ENCODE peak calls at places on chromosomes 5 and 9, in five cellular contexts. K, O, S, A and D are unnamed samples.

GRCh38 chr5:146079695-146080361 is 25.5 kb downstream of the PLAC8L1 start:
- DNase-seq in S (no peak), K (peak; percentile 1), A (no peak), O (no peak), D (no peak)

GRCh38 chr5:52655163-52655562 is 132.6 kb upstream of the ITGA1 start:
- DNase-seq in O (no peak), K (no peak), A (no peak), S (no peak), D (no peak)

GRCh38 chr5:74143724-74144330 is 496.7 kb downstream of the ENC1 start:
- DNase-seq in O (no peak), S (no peak), A (no peak), K (no peak), D (no peak)

GRCh38 chr5:142303576-142303975 is 21.2 kb downstream of the SPRY4 start:
- DNase-seq in K (no peak), S (no peak), A (no peak), O (no peak), D (no peak)

GRCh38 chr5:145936401-145937131 is at the start of gene SH3RF2:
- DNase-seq in S (peak; percentile 7), O (peak; percentile 85), A (no peak), K (no peak), D (no peak)

GRCh38 chr5:30279237-30279636 is 914.2 kb upstream of the CDH6 start:
- DNase-seq in O (no peak), K (no peak), S (no peak), A (no peak), D (no peak)

GRCh38 chr9:35844628-35845301 is 15.7 kb downstream of the TMEM8B start:
- DNase-seq in S (no peak), K (peak; percentile 70), O (peak; percentile 76), A (peak; percentile 81), D (no peak)

GRCh38 chr9:116223926-116224325 is 70.3 kb downstream of the PAPPA start:
- DNase-seq in O (no peak), K (no peak), S (no peak), A (no peak), D (no peak)

GRCh38 chr5:120479066-120479465 is 15.0 kb downstream of the PRR16 start:
- DNase-seq in A (no peak), S (no peak), K (no peak), O (no peak), D (no peak)

GRCh38 chr5:36690041-36690941 is 83.9 kb downstream of the SLC1A3 start:
- DNase-seq in A (peak; percentile 48), O (peak; percentile 89), K (peak; percentile 45), S (peak; percentile 81), D (peak; percentile 40)

GRCh38 chr9:34891386-34891785 is 66.7 kb upstream of the PHF24 start:
- DNase-seq in A (no peak), K (no peak), O (no peak), S (no peak), D (no peak)

GRCh38 chr5:2007906-2008437 is 125.2 kb upstream of the IRX4 start:
- DNase-seq in O (no peak), K (no peak), S (no peak), A (no peak), D (no peak)

DNA sequence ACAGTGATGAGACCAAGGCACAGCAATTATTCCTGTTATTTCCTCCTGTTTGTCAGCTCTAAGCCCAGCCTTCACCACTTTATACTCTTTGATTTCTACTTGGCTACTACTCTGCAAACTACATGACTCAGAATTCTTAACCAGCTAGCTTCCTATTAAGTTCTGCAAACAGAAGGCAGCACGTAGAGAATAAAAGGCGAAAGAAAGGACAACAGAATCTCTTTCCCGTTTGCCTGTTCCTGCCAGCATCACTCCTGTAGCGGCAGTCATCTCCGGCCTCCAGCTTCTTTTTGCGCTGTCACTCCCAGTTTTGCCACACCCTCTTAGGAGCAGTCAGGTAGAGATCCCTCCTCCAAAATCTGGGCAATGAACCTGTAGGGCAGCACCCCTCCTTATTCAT is 29.9 kb downstream of the DPYSL3 start:
- DNase-seq in S (no peak), O (no peak), A (no peak), K (no peak), D (no peak)
- H3K4me3 ChIP-seq in S (no peak overlapping the region), O (no peak overlapping the region), A (no peak overlapping the region), K (no peak overlapping the region), D (no peak overlapping the region)

GRCh38 chr9:85610074-85610855 is 131.5 kb downstream of the AGTPBP1 start:
- DNase-seq in S (peak; percentile 48), A (peak; percentile 70), O (no peak), K (peak; percentile 61), D (peak; percentile 59)
- H3K4me3 ChIP-seq in S (peak overlapping the region; percentile 31), A (no peak overlapping the region), O (no peak overlapping the region), K (no peak overlapping the region), D (no peak overlapping the region)

DNA sequence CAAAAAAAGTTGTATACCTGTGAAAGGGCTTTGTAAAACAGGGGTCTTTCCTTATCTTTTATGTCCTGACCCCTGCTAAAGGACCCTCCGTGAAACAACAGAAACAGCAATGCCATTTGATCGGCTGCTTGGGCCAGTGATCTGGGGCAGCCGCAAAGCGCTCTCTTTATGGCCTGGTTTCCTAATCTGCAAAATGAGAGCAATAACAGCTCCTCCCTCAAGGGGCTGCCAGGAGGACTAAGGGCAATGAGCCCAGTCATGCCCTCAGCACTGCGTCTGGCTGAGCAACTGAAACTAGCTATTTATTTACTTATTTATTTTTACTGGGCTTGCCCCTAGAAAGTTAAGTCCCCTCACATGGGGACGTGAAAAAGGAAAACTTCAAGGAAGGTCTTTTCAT is 18.3 kb downstream of the CMBL start:
- DNase-seq in K (no peak), A (no peak), S (peak; percentile 27), O (peak; percentile 81), D (no peak)
- H3K4me3 ChIP-seq in K (no peak overlapping the region), A (no peak overlapping the region), S (no peak overlapping the region), O (peak overlapping the region; percentile 25), D (no peak overlapping the region)

DNA sequence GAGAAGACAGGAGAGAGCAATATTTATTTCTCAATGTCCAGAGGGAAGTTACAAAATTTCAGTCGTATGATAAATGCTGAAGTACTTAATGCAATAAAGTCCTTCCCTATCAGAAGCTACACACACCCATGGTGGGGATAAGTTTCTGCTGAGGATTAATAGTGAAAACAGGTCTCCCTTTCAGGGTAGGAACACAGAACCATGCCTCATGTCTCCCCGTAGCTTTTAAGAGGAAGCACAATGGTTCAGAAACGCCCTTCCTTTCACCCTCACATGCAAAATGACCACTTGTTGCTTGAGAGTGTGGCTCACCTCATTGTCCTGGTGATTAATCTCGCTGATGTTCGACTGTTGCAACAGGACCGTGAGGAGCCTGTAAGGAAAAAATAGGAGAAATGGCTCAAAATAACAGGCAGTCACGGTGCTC is 73.6 kb downstream of the ANKRD55 start:
- DNase-seq in A (no peak), K (no peak), S (no peak), O (no peak), D (no peak)
- H3K4me3 ChIP-seq in A (peak overlapping the region; percentile 58), K (no peak overlapping the region), S (no peak overlapping the region), O (no peak overlapping the region), D (no peak overlapping the region)

DNA sequence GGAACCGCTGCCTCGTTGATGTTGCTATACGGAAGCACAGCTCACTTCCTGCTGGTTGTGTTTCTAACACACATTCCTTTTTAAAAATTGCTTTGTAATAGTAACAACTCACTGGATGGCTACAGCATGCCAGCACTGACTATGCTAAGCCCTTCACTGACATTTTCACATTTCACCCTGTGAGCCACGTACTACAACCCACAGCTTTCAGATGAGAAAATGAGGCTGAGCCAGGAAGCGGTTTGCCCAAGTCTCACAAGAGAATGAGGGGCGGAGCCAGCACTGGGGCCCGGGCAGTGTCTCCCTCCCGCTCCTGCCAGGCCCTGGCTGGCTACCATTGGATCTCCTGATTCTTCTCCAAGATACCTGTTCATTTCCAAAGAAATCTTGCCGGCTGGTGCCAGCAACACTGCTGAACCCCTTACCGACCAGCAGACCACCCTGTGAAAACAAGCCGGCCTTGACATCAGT is 38.3 kb downstream of the FAM78A start:
- DNase-seq in A (peak; percentile 89), O (peak; percentile 92), K (peak; percentile 85), S (peak; percentile 55), D (peak; percentile 74)
- H3K4me3 ChIP-seq in A (peak overlapping the region; percentile 18), O (peak overlapping the region; percentile 7), K (no peak overlapping the region), S (no peak overlapping the region), D (no peak overlapping the region)

GRCh38 chr5:173327948-173328895 is at the start of gene STC2:
- DNase-seq in K (no peak), S (peak; percentile 93), O (no peak), A (no peak), D (peak; percentile 18)
- H3K4me3 ChIP-seq in K (no peak within 1 kb of the TSS), S (peak within 1 kb of the TSS; percentile 76), O (peak within 1 kb of the TSS; percentile 31), A (no peak within 1 kb of the TSS), D (peak within 1 kb of the TSS; percentile 66)